ENCODE peak calls at places on chromosomes 7 and 10, in four cellular contexts. T is HCT116, K is PC-3, N is uterus. Q is an unnamed sample.

GRCh38 chr10:50937230-50937907 is 51.9 kb upstream of the A1CF start:
- DNase-seq in T (peak; percentile 39), K (peak; percentile 90), N (no peak), Q (no peak)

GRCh38 chr10:58440484-58440883 is 55.3 kb downstream of the TFAM start:
- DNase-seq in N (no peak), K (peak; percentile 73), T (no peak), Q (no peak)

GRCh38 chr10:68871105-68871711 is 29.9 kb upstream of the DDX50 start:
- DNase-seq in K (no peak), N (no peak), T (no peak), Q (no peak)

GRCh38 chr7:128274246-128274889 is 33.3 kb downstream of the LEP start:
- DNase-seq in T (no peak), K (no peak), N (no peak), Q (no peak)

GRCh38 chr10:51073461-51074237 is 638 bp upstream of the PRKG1 start:
- DNase-seq in N (peak; percentile 62), T (no peak), K (peak; percentile 74), Q (peak; percentile 38)

GRCh38 chr7:105924950-105925349 is 38.1 kb upstream of the CDHR3 start:
- DNase-seq in N (no peak), T (no peak), K (no peak), Q (no peak)

GRCh38 chr7:128084896-128085608 is 53.8 kb upstream of the LRRC4 start:
- DNase-seq in N (no peak), T (no peak), K (no peak), Q (peak; percentile 63)

GRCh38 chr10:78634389-78634815 is 434.4 kb upstream of the ZMIZ1 start:
- DNase-seq in K (peak; percentile 78), T (no peak), N (no peak), Q (no peak)

GRCh38 chr7:102236592-102237287 is 49.9 kb upstream of the SH2B2 start:
- DNase-seq in T (peak; percentile 28), K (peak; percentile 70), N (peak; percentile 64), Q (peak; percentile 50)

GRCh38 chr7:2040201-2040892 is 192.4 kb downstream of the MAD1L1 start:
- DNase-seq in N (no peak), T (no peak), K (no peak), Q (peak; percentile 6)

GRCh38 chr7:155804431-155804831 is 7.8 kb downstream of the SHH start:
- DNase-seq in T (no peak), N (no peak), K (no peak), Q (no peak)

GRCh38 chr10:51879238-51879637 is 179.8 kb upstream of the CSTF2T start:
- DNase-seq in K (peak; percentile 99), T (no peak), N (no peak), Q (no peak)

GRCh38 chr7:141685285-141686035 is 16.5 kb downstream of the DENND11 start:
- DNase-seq in K (no peak), T (no peak), N (no peak), Q (no peak)

GRCh38 chr10:11197266-11197712 is 179.6 kb downstream of the CELF2 start:
- DNase-seq in T (no peak), N (no peak), K (no peak), Q (peak; percentile 52)

GRCh38 chr10:124649209-124649608 is 95.0 kb downstream of the FAM53B start:
- DNase-seq in N (peak; percentile 72), T (no peak), K (no peak), Q (peak; percentile 52)
- TF ChIP-seq CTCF in N (peak; percentile 6), T (no peak), K (no peak), Q (no peak)

DNA sequence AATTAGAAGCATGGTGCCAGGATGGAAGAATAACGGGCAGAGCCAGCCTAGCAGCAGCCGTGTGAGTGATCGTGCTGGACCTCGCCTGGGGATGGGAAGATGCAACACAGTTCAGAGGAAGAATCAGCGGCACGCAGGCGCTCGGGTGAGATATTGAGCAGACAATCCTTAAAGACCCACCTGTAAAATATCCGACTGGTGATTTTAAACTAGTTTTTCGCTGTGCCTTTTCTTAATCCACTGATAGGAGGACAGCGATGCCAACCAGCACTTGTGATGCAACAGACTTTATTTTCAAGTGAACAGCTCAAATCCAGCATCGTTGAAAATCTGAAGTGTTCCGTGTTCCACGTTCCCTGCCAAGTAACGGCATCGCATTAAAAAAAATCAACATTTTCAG is 214.7 kb downstream of the TEX36 start:
- DNase-seq in N (no peak), T (no peak), K (no peak), Q (no peak)
- H3K4me1 ChIP-seq in N (no peaks in the 10 kb centered on the region), T (no peaks in the 10 kb centered on the region), K (no peaks in the 10 kb centered on the region), Q (no peaks in the 10 kb centered on the region)

GRCh38 chr10:5588603-5589002 is 63.8 kb downstream of the CALML3 start:
- DNase-seq in N (no peak), K (no peak), T (no peak), Q (no peak)

GRCh38 chr10:5590816-5591215 is 66.1 kb downstream of the CALML3 start:
- DNase-seq in K (no peak), N (no peak), T (no peak), Q (no peak)

GRCh38 chr10:5591336-5591824 is 66.6 kb downstream of the CALML3 start:
- DNase-seq in N (no peak), K (no peak), T (no peak), Q (no peak)

GRCh38 chr10:5589071-5589962 is 64.6 kb downstream of the CALML3 start:
- DNase-seq in K (peak; percentile 70), N (no peak), T (no peak), Q (no peak)

DNA sequence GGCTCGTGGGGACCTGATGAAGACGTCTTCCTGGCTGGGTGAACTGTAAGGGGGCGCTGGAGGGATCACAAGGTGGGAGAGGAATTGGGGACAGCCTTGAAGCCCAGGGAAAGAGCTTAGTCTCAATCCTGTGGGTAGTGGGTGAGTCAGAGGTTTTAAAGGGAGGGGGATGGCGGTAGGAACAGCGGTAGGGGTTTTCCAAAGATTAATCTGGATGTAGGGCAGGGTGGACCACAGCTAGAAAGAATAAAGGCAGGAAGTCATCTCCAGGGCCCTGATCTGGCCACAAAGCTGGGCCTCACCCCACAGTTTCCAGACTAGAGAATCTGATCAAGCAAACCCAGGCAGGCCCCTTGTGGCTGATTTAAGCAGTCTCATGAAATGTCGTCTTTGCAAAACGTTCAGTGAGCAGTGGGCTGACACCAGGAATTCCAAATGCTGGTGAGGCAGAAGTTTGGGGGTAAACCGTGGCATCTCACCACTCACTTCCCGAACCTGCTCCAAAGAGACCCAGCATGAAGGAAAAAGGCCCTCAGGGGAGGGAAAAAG is 65.3 kb downstream of the CALML3 start:
- DNase-seq in T (no peak), K (peak; percentile 64), N (no peak), Q (no peak)
- TF ChIP-seq CTCF in T (peak; percentile 13), K (peak; percentile 35), N (no peak), Q (no peak)

DNA sequence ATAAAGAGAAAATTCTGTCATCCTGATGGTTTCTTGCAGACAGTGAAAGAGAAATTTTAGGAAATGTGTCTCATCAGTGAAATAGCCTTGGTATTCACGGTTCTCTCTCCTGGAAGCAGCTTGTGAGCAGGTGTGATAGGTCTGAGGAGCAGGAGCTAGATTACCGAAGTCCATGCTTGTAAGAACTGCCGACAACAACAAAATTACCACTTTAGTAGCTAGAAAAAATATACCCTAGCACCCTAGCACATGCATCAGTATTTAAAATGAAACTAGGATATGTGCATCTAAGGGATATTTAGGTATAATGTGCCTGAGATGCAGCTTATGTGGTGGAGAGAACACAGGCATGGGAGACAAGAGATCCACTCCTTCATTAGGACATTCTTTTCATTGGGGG is 82.3 kb downstream of the VPS50 start:
- DNase-seq in N (no peak), K (no peak), T (no peak), Q (no peak)
- H3K4me1 ChIP-seq in N (no peaks in the 10 kb centered on the region), K (peaks cover 6% of the 10 kb centered on the region), T (no peaks in the 10 kb centered on the region), Q (no peaks in the 10 kb centered on the region)

DNA sequence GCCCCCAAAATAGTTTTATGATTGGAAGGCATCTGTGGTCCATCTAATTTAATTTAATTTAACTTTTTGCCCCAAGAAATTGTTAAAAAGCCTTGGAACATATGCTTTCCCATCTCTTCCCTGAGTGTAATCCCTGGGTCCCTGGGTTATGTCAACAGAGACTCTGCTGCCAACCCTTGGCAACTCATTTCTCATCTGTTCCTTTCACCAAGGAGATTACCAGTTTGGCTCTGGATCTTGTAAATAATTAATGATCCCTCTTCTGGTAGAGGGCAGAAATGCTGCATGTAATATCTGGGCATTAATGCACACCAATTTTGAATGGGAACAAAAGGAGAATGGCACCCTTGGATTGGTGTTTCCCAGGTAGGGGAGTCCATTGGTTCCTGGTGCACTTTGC is 514.2 kb downstream of the CCSER2 start:
- DNase-seq in N (no peak), T (no peak), K (no peak), Q (no peak)
- TF ChIP-seq CTCF in N (no peak), T (no peak), K (no peak), Q (no peak)

GRCh38 chr10:102269017-102269416 is 23.7 kb downstream of the GBF1 start:
- DNase-seq in N (no peak), K (no peak), T (no peak), Q (no peak)

GRCh38 chr10:102266670-102267069 is 21.3 kb downstream of the GBF1 start:
- DNase-seq in N (no peak), T (no peak), K (no peak), Q (no peak)

GRCh38 chr10:102262744-102263370 is 17.5 kb downstream of the GBF1 start:
- DNase-seq in T (no peak), N (no peak), K (no peak), Q (no peak)

GRCh38 chr10:102268333-102268999 is 23.1 kb downstream of the GBF1 start:
- DNase-seq in T (no peak), K (no peak), N (no peak), Q (no peak)

DNA sequence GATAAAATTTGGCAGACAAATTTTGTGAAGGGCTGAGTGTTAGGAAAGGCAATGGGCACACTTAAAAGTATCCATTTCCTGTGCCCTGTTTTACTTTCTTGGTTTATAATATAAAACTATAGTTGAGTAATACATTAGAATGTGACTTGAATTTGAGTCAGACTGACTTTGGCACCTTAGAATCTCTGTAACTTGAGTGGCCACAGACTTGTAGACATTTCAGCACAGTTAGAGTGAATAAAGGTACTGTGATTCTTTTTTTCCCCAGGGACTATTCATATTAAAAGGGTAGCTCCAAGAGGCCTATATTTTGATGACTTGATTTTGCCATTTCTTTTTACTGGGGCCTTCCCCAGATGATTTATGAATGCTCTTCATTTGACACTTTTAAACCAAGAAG is 22.4 kb downstream of the GBF1 start:
- DNase-seq in T (no peak), K (peak; percentile 67), N (no peak), Q (no peak)
- H3K4me1 ChIP-seq in T (no peaks in the 10 kb centered on the region), K (peaks cover 25% of the 10 kb centered on the region), N (peaks cover 8% of the 10 kb centered on the region), Q (peaks cover 75% of the 10 kb centered on the region)

DNA sequence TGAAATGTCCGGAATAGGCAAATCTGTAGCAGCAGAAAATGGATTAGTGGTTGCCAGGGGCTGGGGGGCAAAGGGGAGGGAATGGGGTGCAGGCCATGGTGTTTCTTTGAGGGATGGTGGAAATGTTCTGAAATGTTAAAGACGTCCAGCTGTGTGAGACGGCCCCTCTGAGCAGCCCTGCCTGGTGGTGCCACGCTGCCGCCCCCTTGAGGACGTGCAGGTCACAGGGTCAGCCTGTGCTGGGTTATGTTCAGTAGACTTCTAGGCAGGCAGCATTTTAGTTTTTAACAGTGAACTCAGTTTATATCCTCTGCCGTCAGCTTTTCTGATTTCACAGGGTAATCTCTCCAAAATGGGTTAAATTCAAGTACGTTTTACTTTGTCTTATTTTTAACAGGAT is 9.4 kb downstream of the NUB1 start:
- DNase-seq in N (no peak), T (no peak), K (no peak), Q (no peak)
- TF ChIP-seq CTCF in N (no peak), T (peak; percentile 42), K (peak; percentile 49), Q (peak; percentile 11)

GRCh38 chr7:55127135-55127551 is 108.3 kb downstream of the EGFR start:
- DNase-seq in N (no peak), K (no peak), T (no peak), Q (no peak)
- H3K4me1 ChIP-seq in N (peaks cover 14% of the 10 kb centered on the region), K (peaks cover 71% of the 10 kb centered on the region), T (peaks cover 78% of the 10 kb centered on the region), Q (peaks cover 80% of the 10 kb centered on the region)